ENCODE peak calls at places on chromosomes 7 and 10, in nine cellular contexts. X is body of pancreas, P is HAP-1, S is cardiac muscle cell, A is A549, C is hepatocyte, Y is upper lobe of right lung, V is pancreas, G is stomach. F is an unnamed sample. For H3K9me3, the result is how much of the 10 kb centered on the place peaks cover.

GRCh38 chr10:124524991-124525653 is 63.5 kb downstream of the LHPP start:
- DNase-seq in X (no peak), C (peak), S (peak), P (no peak), V (no peak), Y (peak), A (no peak), G (peak), F (peak)

GRCh38 chr10:79184141-79184625 is 115.4 kb downstream of the ZMIZ1 start:
- DNase-seq in G (peak), Y (no peak), S (no peak), P (no peak), C (peak), A (peak), X (peak), V (peak), F (peak)

GRCh38 chr10:103765981-103766380 is 89.4 kb downstream of the SH3PXD2A start:
- DNase-seq in V (no peak), S (no peak), C (no peak), Y (peak), X (peak), G (peak), A (no peak), P (no peak), F (no peak)

GRCh38 chr10:104330168-104331117 is 7.8 kb downstream of the ITPRIP start:
- DNase-seq in G (no peak), X (peak), A (peak), Y (no peak), S (peak), V (no peak), P (peak), C (peak), F (peak)

GRCh38 chr10:32190890-32191491 is 134.8 kb upstream of the KIF5B start:
- DNase-seq in C (peak), A (peak), Y (no peak), X (no peak), G (no peak), P (no peak), V (no peak), S (peak), F (no peak)

GRCh38 chr10:132362151-132362611 is 30.2 kb downstream of the LRRC27 start:
- DNase-seq in X (no peak), V (no peak), A (no peak), S (no peak), C (no peak), P (no peak), Y (peak), G (no peak), F (no peak)

GRCh38 chr7:24692592-24692991 is 64.7 kb downstream of the GSDME start:
- DNase-seq in X (no peak), Y (no peak), S (no peak), G (no peak), A (no peak), C (no peak), V (no peak), P (no peak), F (no peak)

GRCh38 chr7:138570715-138571114 is 110.7 kb downstream of the TRIM24 start:
- DNase-seq in X (no peak), S (no peak), A (no peak), C (no peak), G (no peak), P (no peak), V (no peak), Y (no peak), F (no peak)

GRCh38 chr10:127118024-127118423 is 78.4 kb downstream of the INSYN2A start:
- DNase-seq in G (no peak), Y (no peak), C (no peak), X (no peak), A (no peak), S (no peak), V (no peak), P (no peak), F (no peak)

GRCh38 chr7:1081931-1082401 is 5.9 kb upstream of the GPER1 start:
- DNase-seq in X (no peak), A (no peak), Y (no peak), P (no peak), C (no peak), V (no peak), G (no peak), S (no peak), F (no peak)

GRCh38 chr10:83934062-83934461 is 205.2 kb upstream of the GHITM start:
- DNase-seq in P (no peak), V (no peak), X (no peak), G (no peak), S (no peak), A (no peak), C (no peak), Y (no peak), F (no peak)

GRCh38 chr10:131726967-131727366 is 173.8 kb upstream of the PPP2R2D start:
- DNase-seq in C (no peak), G (peak), Y (peak), A (no peak), S (no peak), P (no peak), X (no peak), V (no peak), F (peak)

GRCh38 chr7:52842192-52842900 is 193.1 kb upstream of the POM121L12 start:
- DNase-seq in S (no peak), A (no peak), G (no peak), P (no peak), C (no peak), V (no peak), X (no peak), Y (no peak), F (no peak)
- H3K9me3 ChIP-seq in S (under half), A (under half), G (under half), P (under half), C (under half), V (under half), X (under half), Y (under half), F (under half)

DNA sequence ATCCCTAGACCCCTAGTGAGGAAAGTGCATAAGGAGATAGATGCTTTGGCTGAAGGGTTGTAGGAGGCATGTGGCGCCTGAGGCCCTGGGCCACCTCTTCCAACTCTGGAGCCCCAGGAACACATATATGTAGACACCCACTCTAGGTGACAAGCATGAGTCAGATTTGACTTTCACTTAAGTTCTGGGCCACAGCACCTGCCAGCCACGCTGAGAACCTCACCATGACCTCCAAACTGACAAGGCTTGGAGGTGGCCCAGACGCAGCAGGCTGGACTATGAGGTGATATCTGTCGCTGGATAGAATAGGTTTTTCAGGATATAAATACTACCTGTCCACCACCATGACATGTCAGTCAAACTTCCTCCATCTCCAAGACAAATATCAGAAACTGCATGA is 894.0 kb upstream of the ZNF722 start:
- DNase-seq in S (no peak), C (no peak), G (no peak), P (no peak), V (no peak), X (no peak), Y (no peak), A (no peak), F (no peak)
- H3K9me3 ChIP-seq in S (under half), C (under half), G (half or more), P (under half), V (under half), X (under half), Y (under half), A (under half), F (half or more)

GRCh38 chr7:56479136-56479535 is 362.9 kb upstream of the NUPR2 start:
- DNase-seq in G (no peak), S (no peak), X (no peak), P (no peak), C (no peak), A (no peak), V (no peak), Y (no peak), F (no peak)
- H3K9me3 ChIP-seq in G (half or more), S (under half), X (under half), P (under half), C (under half), A (under half), V (under half), Y (under half), F (half or more)

GRCh38 chr7:79862447-79862846 is 272.2 kb upstream of the GNAI1 start:
- DNase-seq in G (no peak), P (no peak), V (no peak), S (no peak), Y (no peak), C (no peak), A (no peak), X (no peak), F (no peak)
- H3K9me3 ChIP-seq in G (under half), P (under half), V (under half), S (under half), Y (under half), C (under half), A (under half), X (under half), F (under half)

DNA sequence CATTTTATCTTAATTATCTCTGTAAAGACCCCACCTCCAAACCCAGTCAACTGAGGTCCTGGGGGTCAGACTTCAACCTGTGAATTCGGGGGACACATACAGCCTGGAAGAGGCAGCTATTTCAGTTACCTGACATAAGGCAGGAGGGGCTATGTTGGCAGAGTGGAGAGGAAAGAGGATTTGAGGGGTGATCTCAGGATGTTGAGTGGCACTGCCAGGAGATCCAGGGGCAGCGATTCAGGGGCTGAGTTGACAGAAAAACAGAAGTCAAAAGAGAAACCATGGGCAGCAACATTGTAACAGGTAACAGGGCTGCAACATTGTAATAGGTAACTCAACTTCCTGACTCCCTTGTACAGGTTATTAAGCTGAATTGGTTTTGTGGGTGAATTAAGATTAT is 162.6 kb downstream of the ADARB2 start:
- DNase-seq in G (no peak), C (no peak), V (no peak), Y (no peak), A (no peak), S (no peak), P (no peak), X (no peak), F (no peak)
- H3K9me3 ChIP-seq in G (under half), C (under half), V (under half), Y (under half), A (under half), S (under half), P (under half), X (under half), F (under half)

GRCh38 chr10:2990764-2991163 is 76.6 kb upstream of the PFKP start:
- DNase-seq in C (no peak), G (no peak), V (no peak), P (no peak), X (no peak), A (no peak), S (no peak), Y (no peak), F (peak)

GRCh38 chr10:2993636-2994035 is 73.7 kb upstream of the PFKP start:
- DNase-seq in A (no peak), S (no peak), X (no peak), G (no peak), V (no peak), C (no peak), Y (no peak), P (no peak), F (no peak)

GRCh38 chr10:2989292-2989947 is 77.9 kb upstream of the PFKP start:
- DNase-seq in C (no peak), Y (no peak), S (no peak), X (no peak), V (no peak), G (no peak), A (no peak), P (no peak), F (peak)

GRCh38 chr10:2992401-2993198 is 74.7 kb upstream of the PFKP start:
- DNase-seq in P (no peak), A (no peak), G (no peak), V (no peak), Y (no peak), S (no peak), C (no peak), X (no peak), F (no peak)

GRCh38 chr10:2994562-2994961 is 72.8 kb upstream of the PFKP start:
- DNase-seq in P (no peak), X (no peak), A (no peak), G (no peak), V (no peak), C (no peak), S (no peak), Y (no peak), F (no peak)
- H3K9me3 ChIP-seq in P (under half), X (under half), A (under half), G (under half), V (under half), C (under half), S (under half), Y (under half), F (under half)

GRCh38 chr7:64996305-64996704 is 5.5 kb upstream of the ZNF117 start:
- DNase-seq in S (no peak), G (no peak), V (no peak), Y (no peak), C (no peak), A (no peak), P (no peak), X (no peak), F (no peak)

GRCh38 chr7:64992971-64993370 is 2.1 kb upstream of the ZNF117 start:
- DNase-seq in P (no peak), C (no peak), G (no peak), Y (no peak), X (no peak), A (no peak), V (no peak), S (no peak), F (no peak)

GRCh38 chr7:64997164-64997908 is 6.5 kb upstream of the ZNF117 start:
- DNase-seq in C (no peak), G (no peak), P (no peak), Y (no peak), A (no peak), S (no peak), V (no peak), X (no peak), F (no peak)

GRCh38 chr7:64990936-64991335 is at the start of gene ZNF117:
- DNase-seq in G (no peak), C (no peak), A (no peak), X (no peak), P (no peak), S (no peak), Y (no peak), V (no peak), F (no peak)

GRCh38 chr7:64993901-64994300 is 3.1 kb upstream of the ZNF117 start:
- DNase-seq in X (no peak), C (no peak), V (no peak), P (no peak), S (no peak), G (no peak), Y (no peak), A (no peak), F (no peak)
- H3K9me3 ChIP-seq in X (under half), C (under half), V (under half), P (under half), S (under half), G (half or more), Y (under half), A (half or more), F (half or more)

DNA sequence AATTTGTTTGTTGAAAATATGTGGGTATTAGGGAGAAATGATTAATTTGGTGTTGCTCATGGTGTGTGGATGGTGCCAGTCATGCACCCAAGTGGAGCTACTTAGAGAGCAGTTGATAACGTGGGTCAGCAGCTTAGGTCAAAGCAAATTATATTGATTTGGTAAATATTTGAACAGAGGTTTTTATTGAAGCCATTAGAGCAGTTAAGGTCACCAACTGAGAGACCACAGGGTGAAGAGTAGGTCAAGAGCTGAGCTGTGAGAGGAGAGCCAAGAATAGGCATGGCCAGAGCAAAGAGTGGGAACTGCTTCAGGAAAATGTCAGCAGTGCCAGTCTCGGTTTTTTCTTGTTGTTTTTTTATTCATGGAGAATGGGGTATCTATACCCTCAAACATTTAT is 97.9 kb downstream of the TMEM168 start:
- DNase-seq in X (no peak), S (peak), Y (no peak), C (no peak), G (no peak), V (peak), A (no peak), P (no peak), F (no peak)
- H3K9me3 ChIP-seq in X (under half), S (under half), Y (under half), C (under half), G (under half), V (under half), A (under half), P (under half), F (under half)

GRCh38 chr7:64879097-64879730 is 23.9 kb upstream of the ZNF273 start:
- DNase-seq in G (peak), P (no peak), V (no peak), S (no peak), X (no peak), C (no peak), A (no peak), Y (no peak), F (peak)

GRCh38 chr7:64877714-64878610 is 25.1 kb upstream of the ZNF273 start:
- DNase-seq in C (no peak), P (no peak), V (no peak), S (no peak), G (peak), X (no peak), A (no peak), Y (no peak), F (peak)

GRCh38 chr7:64878684-64879083 is 24.4 kb upstream of the ZNF273 start:
- DNase-seq in S (no peak), C (no peak), G (no peak), V (no peak), X (no peak), A (no peak), Y (no peak), P (no peak), F (peak)

GRCh38 chr7:64880322-64881297 is 22.5 kb upstream of the ZNF273 start:
- DNase-seq in Y (no peak), P (no peak), A (no peak), S (no peak), G (peak), X (no peak), V (no peak), C (no peak), F (peak)

DNA sequence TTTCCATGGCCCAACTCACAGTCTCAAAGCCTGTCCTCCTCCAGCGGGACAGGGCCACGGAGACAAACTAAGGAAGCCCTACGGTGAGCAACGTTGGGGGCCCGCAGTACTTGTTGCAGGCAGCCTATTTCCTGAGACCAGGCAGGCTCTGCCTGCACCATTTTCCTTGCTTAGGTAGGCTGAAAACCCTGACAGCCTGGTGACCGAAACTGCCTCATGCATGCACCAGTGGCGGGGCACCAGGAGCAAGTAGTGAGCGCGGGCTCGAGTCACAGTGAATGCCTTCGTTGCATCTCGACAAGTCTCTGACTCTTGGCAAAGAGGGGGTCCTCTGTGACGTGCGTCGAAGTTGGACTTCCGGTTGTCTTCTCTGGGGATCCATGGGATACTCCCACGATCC is 23.3 kb upstream of the ZNF273 start:
- DNase-seq in A (no peak), P (no peak), C (no peak), G (peak), X (no peak), S (no peak), Y (no peak), V (no peak), F (peak)
- H3K9me3 ChIP-seq in A (under half), P (under half), C (under half), G (under half), X (under half), S (under half), Y (under half), V (under half), F (under half)

GRCh38 chr10:74233281-74233680 is 82.3 kb downstream of the ADK start:
- DNase-seq in S (no peak), C (no peak), A (no peak), G (no peak), X (no peak), P (no peak), Y (no peak), V (no peak), F (no peak)
- H3K9me3 ChIP-seq in S (under half), C (under half), A (under half), G (under half), X (under half), P (under half), Y (under half), V (under half), F (under half)

F was measured in endodermal cell.